ENCODE peak calls at places on chromosomes 4 and X, in eight cellular contexts. O is suprapubic skin; X is CD8-positive, alpha-beta T cell; I is A549; J is dorsolateral prefrontal cortex; M is NB4; R is fibroblast of lung; N is upper lobe of right lung. F is an unnamed sample.

GRCh38 chrX:119685225-119686066 is 7.5 kb downstream of the SEPTIN6 start:
- DNase-seq in O (no peak), X (peak; percentile 51), I (no peak), J (no peak), M (peak; percentile 88), R (no peak), N (peak; percentile 56), F (no peak)

GRCh38 chr4:168666531-168666930 is 169.7 kb downstream of the PALLD start:
- DNase-seq in O (no peak), X (no peak), I (no peak), J (no peak), M (no peak), R (peak; percentile 50), N (no peak), F (peak; percentile 46)

GRCh38 chr4:94680131-94680862 is 77.5 kb upstream of the BMPR1B start:
- DNase-seq in O (no peak), X (no peak), I (no peak), J (no peak), M (no peak), R (no peak), N (no peak), F (no peak)

GRCh38 chrX:136577562-136577961 is 45.5 kb downstream of the VGLL1 start:
- DNase-seq in O (no peak), X (peak; percentile 60), I (peak; percentile 44), J (peak; percentile 9), M (peak; percentile 55), R (peak; percentile 55), N (peak; percentile 65), F (peak; percentile 32)

GRCh38 chr4:66693694-66694093 is 851.6 kb downstream of the CENPC start:
- DNase-seq in O (no peak), X (no peak), I (no peak), J (no peak), M (no peak), R (no peak), N (no peak), F (no peak)

GRCh38 chrX:1468250-1468772 is 15.6 kb upstream of the ASMTL start:
- DNase-seq in O (no peak), X (peak; percentile 74), I (peak; percentile 52), J (no peak), M (peak; percentile 92), R (no peak), N (peak; percentile 49), F (peak; percentile 68)

GRCh38 chr4:130056286-130056685 is 960.3 kb downstream of the C4orf33 start:
- DNase-seq in O (no peak), X (no peak), I (no peak), J (no peak), M (no peak), R (no peak), N (no peak), F (no peak)

GRCh38 chr4:139015948-139016451 is 419 bp downstream of the NOCT start:
- DNase-seq in O (no peak), X (peak; percentile 42), I (peak; percentile 19), J (peak; percentile 50), M (peak; percentile 60), R (peak; percentile 42), N (peak; percentile 83), F (peak; percentile 21)

GRCh38 chrX:18377802-18378201 is 23.3 kb upstream of the SCML2 start:
- DNase-seq in O (no peak), X (peak; percentile 11), I (peak; percentile 53), J (no peak), M (peak; percentile 48), R (peak; percentile 36), N (no peak), F (peak; percentile 18)

GRCh38 chr4:138097912-138098600 is 144.1 kb downstream of the SLC7A11 start:
- DNase-seq in O (no peak), X (no peak), I (no peak), J (no peak), M (no peak), R (no peak), N (no peak), F (no peak)

GRCh38 chrX:72142931-72143709 is 11.4 kb upstream of the RTL5 start:
- DNase-seq in O (no peak), X (no peak), I (no peak), J (no peak), M (peak; percentile 73), R (no peak), N (no peak), F (no peak)

GRCh38 chr4:182695842-182696241 is 221.3 kb downstream of the DCTD start:
- DNase-seq in O (no peak), X (no peak), I (no peak), J (no peak), M (no peak), R (peak; percentile 72), N (no peak), F (no peak)

GRCh38 chr4:94653095-94653649 is 104.6 kb upstream of the BMPR1B start:
- DNase-seq in O (no peak), X (no peak), I (no peak), J (no peak), M (no peak), R (no peak), N (no peak), F (no peak)

GRCh38 chrX:12974797-12975669 is at the start of gene TMSB4X:
- DNase-seq in O (peak; percentile 91), X (peak; percentile 81), I (peak; percentile 93), J (peak; percentile 88), M (peak; percentile 92), R (peak; percentile 88), N (peak; percentile 92), F (peak; percentile 83)

GRCh38 chr4:160826339-160826679 is 1337.5 kb downstream of the FSTL5 start:
- DNase-seq in O (no peak), X (no peak), I (no peak), J (no peak), M (no peak), R (no peak), N (no peak), F (no peak)

GRCh38 chrX:46953137-46953527 is 40.9 kb downstream of the JADE3 start:
- DNase-seq in O (no peak), X (no peak), I (no peak), J (no peak), M (peak; percentile 45), R (no peak), N (no peak), F (no peak)

GRCh38 chr4:91283726-91284125 is 1020.0 kb upstream of the GRID2 start:
- DNase-seq in O (no peak), X (no peak), I (no peak), J (no peak), M (no peak), R (no peak), N (no peak), F (no peak)

GRCh38 chrX:11756354-11757318 is 1.4 kb upstream of the MSL3 start:
- DNase-seq in O (no peak), X (no peak), I (no peak), J (no peak), M (peak; percentile 20), R (no peak), N (no peak), F (no peak)

GRCh38 chr4:72031868-72032619 is at the start of gene NPFFR2:
- DNase-seq in O (no peak), X (no peak), I (no peak), J (peak; percentile 2), M (no peak), R (no peak), N (peak; percentile 77), F (peak; percentile 28)
- H3K4me3 ChIP-seq in O (peak within 1 kb of the TSS; percentile 16), X (no peak within 1 kb of the TSS), I (no peak within 1 kb of the TSS), J (peak within 1 kb of the TSS; percentile 34), M (no peak within 1 kb of the TSS), R (no peak within 1 kb of the TSS), N (peak within 1 kb of the TSS; percentile 12), F (no peak within 1 kb of the TSS)

GRCh38 chr4:123244233-123244632 is 152.4 kb upstream of the SPRY1 start:
- DNase-seq in O (peak; percentile 67), X (no peak), I (peak; percentile 3), J (no peak), M (peak; percentile 7), R (peak; percentile 58), N (peak; percentile 71), F (no peak)
- TF ChIP-seq CTCF in O (no peak), X (no peak), I (no peak), J (no peak), M (no peak), R (peak; percentile 11), N (peak; percentile 18), F (no peak)

GRCh38 chr4:56906534-56906933 is 1.2 kb upstream of the REST start:
- DNase-seq in O (no peak), X (no peak), I (no peak), J (no peak), M (peak; percentile 39), R (no peak), N (no peak), F (no peak)
- H3K4me3 ChIP-seq in O (no peak overlapping the region), X (peak overlapping the region; percentile 84), I (no peak overlapping the region), J (no peak overlapping the region), M (no peak overlapping the region), R (no peak overlapping the region), N (no peak overlapping the region), F (no peak overlapping the region)

GRCh38 chr4:3375688-3376087 is 66.1 kb upstream of the HGFAC start:
- DNase-seq in O (no peak), X (no peak), I (peak; percentile 7), J (no peak), M (no peak), R (peak; percentile 58), N (no peak), F (peak; percentile 89)
- TF ChIP-seq CTCF in O (no peak), X (no peak), I (no peak), J (no peak), M (no peak), R (no peak), N (no peak), F (peak; percentile 16)

GRCh38 chrX:17375361-17375630 is 296 bp downstream of the NHS start:
- DNase-seq in O (no peak), X (no peak), I (no peak), J (no peak), M (no peak), R (no peak), N (no peak), F (no peak)
- H3K4me3 ChIP-seq in O (peak overlapping the region; percentile 62), X (no peak overlapping the region), I (peak overlapping the region; percentile 93), J (peak overlapping the region; percentile 53), M (no peak overlapping the region), R (peak overlapping the region; percentile 47), N (peak overlapping the region; percentile 52), F (peak overlapping the region; percentile 74)

DNA sequence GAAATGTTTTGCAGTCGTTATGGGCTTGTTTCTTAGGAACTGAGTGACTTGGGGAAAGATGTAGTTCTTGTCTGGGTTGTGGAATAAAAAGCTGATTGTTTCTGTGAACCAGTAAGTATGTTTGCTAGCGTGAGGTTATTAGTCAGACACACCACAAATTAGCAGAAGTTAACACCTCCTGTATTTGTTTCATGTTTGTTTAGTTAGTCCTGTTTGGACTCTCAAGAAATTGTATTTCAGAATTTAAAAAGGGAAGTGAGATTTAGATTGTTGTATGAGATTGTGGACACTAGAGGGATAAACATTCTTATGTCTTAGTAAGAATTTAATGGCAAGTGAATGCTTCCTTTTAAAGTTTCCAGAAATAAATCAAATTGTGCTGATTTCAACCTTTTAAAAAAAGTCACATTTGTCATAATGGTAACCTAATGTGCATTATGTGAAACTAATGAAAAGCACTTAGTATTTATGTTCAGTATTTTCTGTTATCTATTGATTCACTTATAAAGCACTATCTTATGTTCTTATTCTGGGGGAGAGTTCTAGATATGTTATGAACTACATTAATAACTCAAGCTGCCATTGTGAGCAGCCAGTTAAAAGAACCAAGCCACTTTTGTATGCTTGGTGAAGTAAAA is 25.6 kb downstream of the ATP10D start:
- DNase-seq in O (no peak), X (no peak), I (no peak), J (no peak), M (peak; percentile 37), R (peak; percentile 37), N (no peak), F (peak; percentile 55)
- TF ChIP-seq CTCF in O (no peak), X (no peak), I (no peak), J (no peak), M (no peak), R (peak; percentile 16), N (peak; percentile 30), F (peak; percentile 51)